ENCODE peak calls at places on chromosomes 5 and 9, in four cellular contexts. N is activated CD4-positive, alpha-beta T cell treated with anti-CD3 and anti-CD28 coated beads, Interleukin-2, amount 50 U/mL, for 4 hours; B is endothelial cell; O is WTC11. M is an unnamed sample.

GRCh38 chr5:176648467-176649194 is 1.3 kb downstream of the TSPAN17 start:
- DNase-seq in B (no peak), N (peak; percentile 28), O (no peak), M (no peak)

GRCh38 chr5:83255268-83255667 is 177.9 kb downstream of the XRCC4 start:
- DNase-seq in B (no peak), N (no peak), O (no peak), M (peak; percentile 40)

GRCh38 chr9:127539259-127539981 is 72.7 kb upstream of the STXBP1 start:
- DNase-seq in N (no peak), O (no peak), B (no peak), M (peak; percentile 81)

GRCh38 chr9:125550216-125550614 is 156.8 kb downstream of the MAPKAP1 start:
- DNase-seq in O (no peak), B (no peak), N (no peak), M (peak; percentile 64)

GRCh38 chr9:115668506-115668905 is 485.1 kb upstream of the PAPPA start:
- DNase-seq in O (no peak), N (no peak), B (no peak), M (peak; percentile 83)

GRCh38 chr5:14739538-14739937 is 75.0 kb downstream of the OTULIN start:
- DNase-seq in B (no peak), O (no peak), N (no peak), M (peak; percentile 22)

GRCh38 chr5:138230981-138231589 is 18.0 kb upstream of the CDC23 start:
- DNase-seq in N (no peak), B (no peak), O (no peak), M (no peak)

GRCh38 chr9:72145093-72145492 is 4.1 kb upstream of the GDA start:
- DNase-seq in B (no peak), N (no peak), O (no peak), M (no peak)

GRCh38 chr9:5205071-5205470 is 19.6 kb upstream of the INSL6 start:
- DNase-seq in B (no peak), O (no peak), N (no peak), M (no peak)

GRCh38 chr5:40409600-40409999 is 270.1 kb upstream of the PTGER4 start:
- DNase-seq in N (no peak), O (no peak), B (no peak), M (no peak)

GRCh38 chr9:110152704-110153374 is 55.1 kb downstream of the C9orf152 start:
- DNase-seq in B (peak; percentile 61), N (no peak), O (no peak), M (peak; percentile 82)

GRCh38 chr9:136327313-136327971 is at the start of gene GPSM1:
- DNase-seq in N (peak; percentile 42), O (no peak), B (peak; percentile 45), M (peak; percentile 79)

GRCh38 chr5:35159370-35159742 is 70.9 kb downstream of the PRLR start:
- DNase-seq in N (no peak), O (peak; percentile 22), B (no peak), M (peak; percentile 55)

GRCh38 chr9:34069831-34070230 is 21.1 kb upstream of the UBAP2 start:
- DNase-seq in B (no peak), N (no peak), O (no peak), M (no peak)

GRCh38 chr5:150120062-150120441 is 33.7 kb upstream of the CSF1R start:
- DNase-seq in N (no peak), O (no peak), B (no peak), M (no peak)

GRCh38 chr9:89519393-89519805 is 21.5 kb upstream of the SEMA4D start:
- DNase-seq in N (no peak), B (no peak), O (no peak), M (no peak)